ENCODE peak calls at places on chromosomes 5 and 9, in eight cellular contexts. C is uterus; R is NCI-H774; X is DND-41; A is amygdala; K is fibroblast of lung; S is stimulated activated CD8-positive, alpha-beta memory T cell treated with anti-CD3 and anti-CD28 coated beads, Interleukin-4, amount 100 ng/mL, for 4 hours; J is AG04450. I is an unnamed sample.

GRCh38 chr5:176619569-176620332 is 9.8 kb upstream of the GPRIN1 start:
- DNase-seq in A (no peak), S (no peak), X (no peak), K (no peak), C (no peak), J (no peak), R (no peak), I (no peak)

GRCh38 chr5:68555891-68556689 is 340.5 kb downstream of the PIK3R1 start:
- DNase-seq in J (no peak), X (no peak), S (no peak), R (no peak), C (no peak), K (peak), A (no peak), I (no peak)

GRCh38 chr5:56123531-56124243 is 109.4 kb downstream of the ANKRD55 start:
- DNase-seq in S (no peak), R (no peak), J (peak), A (no peak), X (no peak), C (peak), K (peak), I (no peak)

GRCh38 chr5:134077926-134078580 is 36.4 kb upstream of the TCF7 start:
- DNase-seq in A (no peak), X (peak), C (no peak), J (no peak), K (no peak), R (no peak), S (no peak), I (no peak)

GRCh38 chr5:173743641-173744343 is 127.3 kb upstream of the BOD1 start:
- DNase-seq in S (no peak), J (no peak), C (no peak), R (no peak), A (no peak), X (no peak), K (no peak), I (no peak)

GRCh38 chr9:128654481-128654880 is 2.2 kb downstream of the DYNC2I2 start:
- DNase-seq in R (no peak), S (no peak), C (no peak), A (no peak), K (no peak), J (no peak), X (no peak), I (no peak)

GRCh38 chr9:78295731-78296130 is 1.2 kb upstream of the PSAT1 start:
- DNase-seq in C (no peak), R (no peak), S (no peak), K (no peak), A (no peak), J (no peak), X (no peak), I (no peak)

GRCh38 chr5:66232701-66233100 is 88.6 kb downstream of the SREK1 start:
- DNase-seq in K (peak), A (no peak), J (no peak), R (peak), X (no peak), C (no peak), S (no peak), I (no peak)

GRCh38 chr9:101437806-101438232 is 2.2 kb upstream of the ALDOB start:
- DNase-seq in S (no peak), R (no peak), C (no peak), J (no peak), A (no peak), K (peak), X (no peak), I (no peak)

GRCh38 chr9:110183208-110184145 is 24.5 kb downstream of the C9orf152 start:
- DNase-seq in X (peak), R (peak), K (peak), C (peak), S (peak), J (peak), A (no peak), I (no peak)

GRCh38 chr5:84376346-84376745 is 8.3 kb downstream of the EDIL3 start:
- DNase-seq in C (no peak), X (no peak), R (no peak), A (no peak), S (no peak), K (no peak), J (no peak), I (no peak)

GRCh38 chr5:73344835-73345234 is 103.7 kb downstream of the FOXD1 start:
- DNase-seq in X (no peak), K (no peak), J (no peak), S (no peak), A (no peak), R (no peak), C (no peak), I (no peak)

GRCh38 chr5:89117131-89117644 is 234.2 kb upstream of the MEF2C start:
- DNase-seq in C (no peak), S (no peak), J (no peak), K (peak), R (no peak), X (no peak), A (no peak), I (no peak)

GRCh38 chr9:83583151-83584014 is 39.6 kb upstream of the IDNK start:
- DNase-seq in A (no peak), X (peak), C (peak), J (peak), R (no peak), S (no peak), K (peak), I (no peak)

GRCh38 chr5:91384671-91385430 is 1.7 kb upstream of the ARRDC3 start:
- DNase-seq in C (peak), R (peak), A (no peak), J (peak), K (peak), X (peak), S (no peak), I (no peak)

GRCh38 chr5:122141751-122142150 is 12.4 kb downstream of the ZNF474 start:
- DNase-seq in J (no peak), K (peak), C (no peak), S (no peak), X (no peak), A (no peak), R (no peak), I (no peak)

GRCh38 chr5:133754575-133755169 is 142.3 kb upstream of the FSTL4 start:
- DNase-seq in X (peak), A (no peak), K (peak), J (no peak), R (peak), C (no peak), S (no peak), I (no peak)

GRCh38 chr9:7216004-7216821 is 458.4 kb downstream of the KDM4C start:
- DNase-seq in R (no peak), K (peak), X (no peak), A (no peak), S (no peak), C (no peak), J (no peak), I (no peak)